ENCODE peak calls at places on chromosomes 11 and 22, in nine cellular contexts. One of them, this sample, is unnamed.

GRCh38 chr11:71341596-71341995 is 89.2 kb upstream of the SHANK2 start:
- DNase-seq in HFF-Myc: no peak
- DNase-seq in AG10803: no peak
- DNase-seq in IMR-90: no peak
- DNase-seq in body of pancreas: no peak
- DNase-seq in lower leg skin: no peak
- DNase-seq in fibroblast of pulmonary artery: no peak
- DNase-seq in CD8-positive, alpha-beta T cell: no peak
- DNase-seq in right lobe of liver: no peak
- DNase-seq in this sample: no peak

GRCh38 chr11:74870485-74870884 is 78.4 kb downstream of the XRRA1 start:
- DNase-seq in HFF-Myc: no peak
- DNase-seq in AG10803: peak; percentile 34
- DNase-seq in IMR-90: peak; percentile 66
- DNase-seq in body of pancreas: no peak
- DNase-seq in lower leg skin: no peak
- DNase-seq in fibroblast of pulmonary artery: peak; percentile 71
- DNase-seq in CD8-positive, alpha-beta T cell: no peak
- DNase-seq in right lobe of liver: no peak
- DNase-seq in this sample: peak; percentile 73

GRCh38 chr11:16902182-16902581 is 112.0 kb downstream of the PLEKHA7 start:
- DNase-seq in HFF-Myc: no peak
- DNase-seq in AG10803: no peak
- DNase-seq in IMR-90: peak; percentile 21
- DNase-seq in body of pancreas: no peak
- DNase-seq in lower leg skin: no peak
- DNase-seq in fibroblast of pulmonary artery: no peak
- DNase-seq in CD8-positive, alpha-beta T cell: no peak
- DNase-seq in right lobe of liver: no peak
- DNase-seq in this sample: peak; percentile 73

GRCh38 chr11:32231909-32232493 is 141.1 kb downstream of the RCN1 start:
- DNase-seq in HFF-Myc: peak; percentile 0
- DNase-seq in AG10803: peak; percentile 30
- DNase-seq in IMR-90: peak; percentile 14
- DNase-seq in body of pancreas: no peak
- DNase-seq in lower leg skin: no peak
- DNase-seq in fibroblast of pulmonary artery: peak; percentile 56
- DNase-seq in CD8-positive, alpha-beta T cell: no peak
- DNase-seq in right lobe of liver: no peak
- DNase-seq in this sample: peak; percentile 20

GRCh38 chr22:37263966-37264887 is 18.1 kb upstream of the CYTH4 start:
- DNase-seq in HFF-Myc: no peak
- DNase-seq in AG10803: no peak
- DNase-seq in IMR-90: no peak
- DNase-seq in body of pancreas: no peak
- DNase-seq in lower leg skin: no peak
- DNase-seq in fibroblast of pulmonary artery: no peak
- DNase-seq in CD8-positive, alpha-beta T cell: no peak
- DNase-seq in right lobe of liver: no peak
- DNase-seq in this sample: no peak

GRCh38 chr22:29309332-29310064 is 3.0 kb downstream of the GAS2L1 start:
- DNase-seq in HFF-Myc: no peak
- DNase-seq in AG10803: no peak
- DNase-seq in IMR-90: no peak
- DNase-seq in body of pancreas: peak; percentile 74
- DNase-seq in lower leg skin: peak; percentile 87
- DNase-seq in fibroblast of pulmonary artery: no peak
- DNase-seq in CD8-positive, alpha-beta T cell: no peak
- DNase-seq in right lobe of liver: no peak
- DNase-seq in this sample: no peak

GRCh38 chr11:6298605-6299004 is 21.7 kb downstream of the CAVIN3 start:
- DNase-seq in HFF-Myc: no peak
- DNase-seq in AG10803: peak; percentile 32
- DNase-seq in IMR-90: no peak
- DNase-seq in body of pancreas: peak; percentile 80
- DNase-seq in lower leg skin: no peak
- DNase-seq in fibroblast of pulmonary artery: peak; percentile 44
- DNase-seq in CD8-positive, alpha-beta T cell: no peak
- DNase-seq in right lobe of liver: peak; percentile 68
- DNase-seq in this sample: peak; percentile 25

GRCh38 chr22:50139843-50140415 is 30.6 kb upstream of the PANX2 start:
- DNase-seq in HFF-Myc: no peak
- DNase-seq in AG10803: no peak
- DNase-seq in IMR-90: no peak
- DNase-seq in body of pancreas: no peak
- DNase-seq in lower leg skin: peak; percentile 78
- DNase-seq in fibroblast of pulmonary artery: peak; percentile 20
- DNase-seq in CD8-positive, alpha-beta T cell: no peak
- DNase-seq in right lobe of liver: no peak
- DNase-seq in this sample: no peak

GRCh38 chr11:110712643-110713468 is 619 bp upstream of the ARHGAP20 start:
- DNase-seq in HFF-Myc: no peak
- DNase-seq in AG10803: peak; percentile 1
- DNase-seq in IMR-90: peak; percentile 52
- DNase-seq in body of pancreas: no peak
- DNase-seq in lower leg skin: no peak
- DNase-seq in fibroblast of pulmonary artery: peak; percentile 67
- DNase-seq in CD8-positive, alpha-beta T cell: no peak
- DNase-seq in right lobe of liver: peak; percentile 58
- DNase-seq in this sample: peak; percentile 47

GRCh38 chr11:18295316-18295715 is 26.6 kb downstream of the HPS5 start:
- DNase-seq in HFF-Myc: no peak
- DNase-seq in AG10803: no peak
- DNase-seq in IMR-90: no peak
- DNase-seq in body of pancreas: no peak
- DNase-seq in lower leg skin: no peak
- DNase-seq in fibroblast of pulmonary artery: no peak
- DNase-seq in CD8-positive, alpha-beta T cell: no peak
- DNase-seq in right lobe of liver: no peak
- DNase-seq in this sample: no peak

GRCh38 chr11:8330896-8331295 is 67.2 kb upstream of the LMO1 start:
- DNase-seq in HFF-Myc: no peak
- DNase-seq in AG10803: no peak
- DNase-seq in IMR-90: no peak
- DNase-seq in body of pancreas: no peak
- DNase-seq in lower leg skin: no peak
- DNase-seq in fibroblast of pulmonary artery: no peak
- DNase-seq in CD8-positive, alpha-beta T cell: no peak
- DNase-seq in right lobe of liver: no peak
- DNase-seq in this sample: no peak

GRCh38 chr22:40524392-40525249 is 111.9 kb downstream of the MRTFA start:
- DNase-seq in HFF-Myc: no peak
- DNase-seq in AG10803: peak; percentile 23
- DNase-seq in IMR-90: peak; percentile 54
- DNase-seq in body of pancreas: no peak
- DNase-seq in lower leg skin: no peak
- DNase-seq in fibroblast of pulmonary artery: peak; percentile 76
- DNase-seq in CD8-positive, alpha-beta T cell: no peak
- DNase-seq in right lobe of liver: no peak
- DNase-seq in this sample: peak; percentile 70
- TF ChIP-seq CTCF in HFF-Myc: peak; percentile 28
- TF ChIP-seq CTCF in AG10803: peak; percentile 50
- TF ChIP-seq CTCF in IMR-90: peak; percentile 49
- TF ChIP-seq CTCF in body of pancreas: no peak
- TF ChIP-seq CTCF in lower leg skin: no peak
- TF ChIP-seq CTCF in fibroblast of pulmonary artery: peak; percentile 57
- TF ChIP-seq CTCF in CD8-positive, alpha-beta T cell: no peak
- TF ChIP-seq CTCF in right lobe of liver: peak; percentile 33
- TF ChIP-seq CTCF in this sample: peak; percentile 40

DNA sequence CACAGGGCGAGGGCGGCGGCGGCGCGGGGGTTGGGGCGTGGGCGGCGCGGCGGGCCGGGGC is at the start of gene RTN4R:
- DNase-seq in HFF-Myc: no peak
- DNase-seq in AG10803: no peak
- DNase-seq in IMR-90: no peak
- DNase-seq in body of pancreas: no peak
- DNase-seq in lower leg skin: no peak
- DNase-seq in fibroblast of pulmonary artery: no peak
- DNase-seq in CD8-positive, alpha-beta T cell: no peak
- DNase-seq in right lobe of liver: no peak
- DNase-seq in this sample: no peak
- H3K4me3 ChIP-seq in HFF-Myc: peak within 1 kb of the TSS; percentile 30
- H3K4me3 ChIP-seq in AG10803: no peak within 1 kb of the TSS
- H3K4me3 ChIP-seq in IMR-90: peak within 1 kb of the TSS; percentile 20
- H3K4me3 ChIP-seq in body of pancreas: no peak within 1 kb of the TSS
- H3K4me3 ChIP-seq in lower leg skin: peak within 1 kb of the TSS; percentile 24
- H3K4me3 ChIP-seq in fibroblast of pulmonary artery: no peak within 1 kb of the TSS
- H3K4me3 ChIP-seq in CD8-positive, alpha-beta T cell: peak within 1 kb of the TSS; percentile 19
- H3K4me3 ChIP-seq in right lobe of liver: peak within 1 kb of the TSS; percentile 53
- H3K4me3 ChIP-seq in this sample: peak within 1 kb of the TSS; percentile 14

GRCh38 chr11:62171261-62171723 is 18.7 kb upstream of the SCGB1D1 start:
- DNase-seq in HFF-Myc: peak; percentile 64
- DNase-seq in AG10803: peak; percentile 59
- DNase-seq in IMR-90: peak; percentile 66
- DNase-seq in body of pancreas: peak; percentile 79
- DNase-seq in lower leg skin: peak; percentile 95
- DNase-seq in fibroblast of pulmonary artery: peak; percentile 86
- DNase-seq in CD8-positive, alpha-beta T cell: peak; percentile 54
- DNase-seq in right lobe of liver: peak; percentile 69
- DNase-seq in this sample: peak; percentile 56

GRCh38 chr11:62166371-62166770 is 23.6 kb upstream of the SCGB1D1 start:
- DNase-seq in HFF-Myc: no peak
- DNase-seq in AG10803: no peak
- DNase-seq in IMR-90: no peak
- DNase-seq in body of pancreas: no peak
- DNase-seq in lower leg skin: no peak
- DNase-seq in fibroblast of pulmonary artery: no peak
- DNase-seq in CD8-positive, alpha-beta T cell: no peak
- DNase-seq in right lobe of liver: no peak
- DNase-seq in this sample: no peak

GRCh38 chr11:62169448-62169847 is 20.6 kb upstream of the SCGB1D1 start:
- DNase-seq in HFF-Myc: no peak
- DNase-seq in AG10803: no peak
- DNase-seq in IMR-90: no peak
- DNase-seq in body of pancreas: no peak
- DNase-seq in lower leg skin: no peak
- DNase-seq in fibroblast of pulmonary artery: no peak
- DNase-seq in CD8-positive, alpha-beta T cell: no peak
- DNase-seq in right lobe of liver: peak; percentile 76
- DNase-seq in this sample: no peak

DNA sequence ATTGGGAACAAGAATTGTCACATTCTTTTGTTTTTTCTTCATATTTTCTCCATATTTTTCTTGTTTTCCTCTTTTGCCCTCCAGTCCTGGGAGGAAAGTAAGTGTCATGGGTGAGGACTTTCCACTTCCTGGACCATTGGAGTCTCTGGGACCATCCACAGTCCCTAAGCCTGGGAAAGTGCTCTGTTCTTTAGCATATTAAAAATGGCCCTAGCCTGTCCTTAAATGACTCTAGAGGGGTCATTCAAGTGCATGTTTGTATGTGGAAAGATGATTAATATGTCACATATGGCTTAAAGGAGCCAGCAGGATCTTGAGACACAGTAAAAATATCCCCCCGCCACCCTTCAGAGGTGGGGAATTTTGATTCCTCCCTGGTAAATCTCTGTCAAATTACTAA is 20.1 kb upstream of the SCGB1D1 start:
- DNase-seq in HFF-Myc: no peak
- DNase-seq in AG10803: no peak
- DNase-seq in IMR-90: no peak
- DNase-seq in body of pancreas: no peak
- DNase-seq in lower leg skin: no peak
- DNase-seq in fibroblast of pulmonary artery: no peak
- DNase-seq in CD8-positive, alpha-beta T cell: no peak
- DNase-seq in right lobe of liver: no peak
- DNase-seq in this sample: no peak
- TF ChIP-seq CTCF in HFF-Myc: no peak
- TF ChIP-seq CTCF in AG10803: no peak
- TF ChIP-seq CTCF in IMR-90: no peak
- TF ChIP-seq CTCF in body of pancreas: no peak
- TF ChIP-seq CTCF in lower leg skin: no peak
- TF ChIP-seq CTCF in fibroblast of pulmonary artery: no peak
- TF ChIP-seq CTCF in CD8-positive, alpha-beta T cell: no peak
- TF ChIP-seq CTCF in right lobe of liver: no peak
- TF ChIP-seq CTCF in this sample: no peak

GRCh38 chr11:47247502-47247901 is 1.1 kb downstream of the ACP2 start:
- DNase-seq in HFF-Myc: no peak
- DNase-seq in AG10803: no peak
- DNase-seq in IMR-90: no peak
- DNase-seq in body of pancreas: no peak
- DNase-seq in lower leg skin: no peak
- DNase-seq in fibroblast of pulmonary artery: no peak
- DNase-seq in CD8-positive, alpha-beta T cell: no peak
- DNase-seq in right lobe of liver: no peak
- DNase-seq in this sample: no peak
- H3K4me3 ChIP-seq in HFF-Myc: peak overlapping the region; percentile 95
- H3K4me3 ChIP-seq in AG10803: peak overlapping the region; percentile 98
- H3K4me3 ChIP-seq in IMR-90: no peak overlapping the region
- H3K4me3 ChIP-seq in body of pancreas: no peak overlapping the region
- H3K4me3 ChIP-seq in lower leg skin: no peak overlapping the region
- H3K4me3 ChIP-seq in fibroblast of pulmonary artery: peak overlapping the region; percentile 95
- H3K4me3 ChIP-seq in CD8-positive, alpha-beta T cell: no peak overlapping the region
- H3K4me3 ChIP-seq in right lobe of liver: peak overlapping the region; percentile 64
- H3K4me3 ChIP-seq in this sample: peak overlapping the region; percentile 88

GRCh38 chr22:42084874-42085273 is 5.4 kb downstream of the SMDT1 start:
- DNase-seq in HFF-Myc: no peak
- DNase-seq in AG10803: no peak
- DNase-seq in IMR-90: no peak
- DNase-seq in body of pancreas: no peak
- DNase-seq in lower leg skin: peak; percentile 56
- DNase-seq in fibroblast of pulmonary artery: no peak
- DNase-seq in CD8-positive, alpha-beta T cell: no peak
- DNase-seq in right lobe of liver: no peak
- DNase-seq in this sample: no peak
- TF ChIP-seq CTCF in HFF-Myc: no peak
- TF ChIP-seq CTCF in AG10803: no peak
- TF ChIP-seq CTCF in IMR-90: no peak
- TF ChIP-seq CTCF in body of pancreas: no peak
- TF ChIP-seq CTCF in lower leg skin: no peak
- TF ChIP-seq CTCF in fibroblast of pulmonary artery: no peak
- TF ChIP-seq CTCF in CD8-positive, alpha-beta T cell: no peak
- TF ChIP-seq CTCF in right lobe of liver: no peak
- TF ChIP-seq CTCF in this sample: no peak

DNA sequence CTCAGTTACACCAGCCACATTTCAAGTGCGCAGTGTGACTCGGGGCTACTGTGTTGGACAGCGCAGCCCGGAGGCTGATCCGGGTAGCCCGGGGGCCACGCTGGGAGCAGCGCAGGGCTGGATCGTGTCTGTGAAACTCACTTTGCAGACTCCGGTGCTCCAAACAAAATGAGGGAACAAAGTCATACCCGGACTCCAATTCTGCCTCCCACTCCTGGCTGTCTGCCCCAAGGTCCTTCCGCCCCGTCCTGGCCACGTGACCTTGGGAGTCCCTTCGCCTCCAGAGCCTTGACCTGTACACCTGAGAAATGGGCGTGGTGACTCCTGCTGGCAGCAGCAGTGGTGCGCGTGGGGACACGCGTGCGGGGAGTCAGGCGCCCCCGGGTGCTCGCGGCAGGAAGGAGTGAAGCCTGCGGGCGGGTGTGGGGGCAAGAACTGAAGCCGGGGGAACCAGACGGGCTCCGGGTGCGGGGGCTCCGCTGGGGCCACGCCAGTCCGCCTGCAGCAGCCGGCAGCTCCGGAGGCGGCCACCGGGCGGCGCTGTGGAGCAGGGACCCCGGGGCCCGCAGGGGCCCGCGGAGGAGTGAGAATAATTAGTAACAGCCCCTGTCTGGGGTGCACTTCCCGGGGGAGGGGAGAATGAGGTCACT is 42.4 kb downstream of the KCNJ4 start:
- DNase-seq in HFF-Myc: no peak
- DNase-seq in AG10803: no peak
- DNase-seq in IMR-90: no peak
- DNase-seq in body of pancreas: peak; percentile 43
- DNase-seq in lower leg skin: peak; percentile 82
- DNase-seq in fibroblast of pulmonary artery: no peak
- DNase-seq in CD8-positive, alpha-beta T cell: peak; percentile 22
- DNase-seq in right lobe of liver: peak; percentile 46
- DNase-seq in this sample: no peak
- H3K4me3 ChIP-seq in HFF-Myc: peak overlapping the region; percentile 13
- H3K4me3 ChIP-seq in AG10803: no peak overlapping the region
- H3K4me3 ChIP-seq in IMR-90: no peak overlapping the region
- H3K4me3 ChIP-seq in body of pancreas: no peak overlapping the region
- H3K4me3 ChIP-seq in lower leg skin: no peak overlapping the region
- H3K4me3 ChIP-seq in fibroblast of pulmonary artery: no peak overlapping the region
- H3K4me3 ChIP-seq in CD8-positive, alpha-beta T cell: no peak overlapping the region
- H3K4me3 ChIP-seq in right lobe of liver: no peak overlapping the region
- H3K4me3 ChIP-seq in this sample: peak overlapping the region; percentile 30